ENCODE peak calls at places on chromosomes 13 and 19, in eight cellular contexts. A, C, V, W, D, G, Q and E are unnamed samples.

GRCh38 chr19:5624741-5625140 is 1.9 kb downstream of the SAFB start:
- DNase-seq in A (no peak), C (no peak), V (no peak), W (no peak), D (no peak), G (no peak), Q (no peak), E (no peak)

GRCh38 chr19:40614595-40615411 is 13.6 kb downstream of the LTBP4 start:
- DNase-seq in A (peak; percentile 100), C (peak; percentile 98), V (no peak), W (peak; percentile 96), D (peak; percentile 80), G (no peak), Q (peak; percentile 57), E (peak; percentile 90)

GRCh38 chr13:99972190-99972731 is 694 bp upstream of the ZIC5 start:
- DNase-seq in A (no peak), C (no peak), V (no peak), W (no peak), D (no peak), G (no peak), Q (no peak), E (no peak)

GRCh38 chr13:50651916-50652315 is 191.6 kb downstream of the DLEU7 start:
- DNase-seq in A (no peak), C (no peak), V (no peak), W (no peak), D (no peak), G (no peak), Q (no peak), E (no peak)

GRCh38 chr19:14632286-14632685 is 42.4 kb downstream of the ADGRE3 start:
- DNase-seq in A (peak; percentile 7), C (peak; percentile 25), V (peak; percentile 15), W (no peak), D (no peak), G (peak; percentile 30), Q (no peak), E (no peak)

GRCh38 chr19:28633223-28634030 is 579.5 kb downstream of the UQCRFS1 start:
- DNase-seq in A (peak; percentile 43), C (peak; percentile 66), V (peak; percentile 36), W (no peak), D (peak; percentile 68), G (peak; percentile 26), Q (peak; percentile 19), E (peak; percentile 48)

GRCh38 chr19:14347999-14348889 is 33.0 kb upstream of the ADGRE5 start:
- DNase-seq in A (peak; percentile 78), C (peak; percentile 86), V (no peak), W (peak; percentile 61), D (peak; percentile 78), G (no peak), Q (peak; percentile 56), E (peak; percentile 71)

GRCh38 chr19:13629687-13630357 is 123.5 kb upstream of the CACNA1A start:
- DNase-seq in A (peak; percentile 12), C (no peak), V (no peak), W (no peak), D (no peak), G (no peak), Q (no peak), E (no peak)